ENCODE peak calls at places on chromosomes 11 and 22, in six cellular contexts. O is activated naive CD4-positive, alpha-beta T cell treated with Interleukin-2 at 50 U/mL for 16 hours; Y is IMR-90; Q is GM12892; S is NCI-H1105; I is CD8-positive, alpha-beta memory T cell. L is an unnamed sample.

GRCh38 chr11:121035169-121035755 is 11.4 kb downstream of the TBCEL start:
- DNase-seq in O (no peak), Y (no peak), Q (no peak), S (no peak), I (no peak), L (no peak)

GRCh38 chr11:26593686-26594085 is 21.6 kb upstream of the MUC15 start:
- DNase-seq in O (no peak), Y (no peak), Q (no peak), S (no peak), I (no peak), L (no peak)

GRCh38 chr11:73464347-73464746 is 88.1 kb downstream of the RELT start:
- DNase-seq in O (no peak), Y (peak), Q (no peak), S (no peak), I (no peak), L (peak)

GRCh38 chr11:25860677-25861445 is 471.1 kb upstream of the ANO3 start:
- DNase-seq in O (no peak), Y (peak), Q (no peak), S (no peak), I (no peak), L (no peak)

GRCh38 chr11:63530021-63530420 is 6.6 kb upstream of the PLAAT4 start:
- DNase-seq in O (no peak), Y (no peak), Q (no peak), S (no peak), I (no peak), L (no peak)

GRCh38 chr11:76579752-76580151 is 90.8 kb downstream of the LRRC32 start:
- DNase-seq in O (no peak), Y (no peak), Q (no peak), S (no peak), I (no peak), L (no peak)

GRCh38 chr11:201936-202335 is 5.3 kb downstream of the BET1L start:
- DNase-seq in O (peak), Y (no peak), Q (no peak), S (no peak), I (no peak), L (no peak)

GRCh38 chr11:67504023-67504949 is 877 bp downstream of the PITPNM1 start:
- DNase-seq in O (peak), Y (no peak), Q (no peak), S (peak), I (peak), L (peak)

GRCh38 chr11:76181371-76181770 is 24.9 kb downstream of the WNT11 start:
- DNase-seq in O (no peak), Y (no peak), Q (no peak), S (no peak), I (no peak), L (no peak)

GRCh38 chr11:7905961-7906429 is 25.1 kb downstream of the OR10A6 start:
- DNase-seq in O (no peak), Y (no peak), Q (no peak), S (no peak), I (no peak), L (peak)

GRCh38 chr11:3014314-3014938 is 22.3 kb upstream of the NAP1L4 start:
- DNase-seq in O (peak), Y (no peak), Q (no peak), S (no peak), I (peak), L (no peak)

GRCh38 chr11:66113132-66113856 is 43.2 kb downstream of the PACS1 start:
- DNase-seq in O (no peak), Y (peak), Q (no peak), S (no peak), I (no peak), L (peak)

GRCh38 chr22:19061471-19062138 is 60.6 kb downstream of the DGCR2 start:
- DNase-seq in O (no peak), Y (no peak), Q (no peak), S (no peak), I (no peak), L (no peak)

GRCh38 chr11:35045219-35045819 is 93.7 kb upstream of the CD44 start:
- DNase-seq in O (peak), Y (no peak), Q (no peak), S (no peak), I (peak), L (no peak)

GRCh38 chr22:20576445-20576816 is 69.0 kb downstream of the MED15 start:
- DNase-seq in O (no peak), Y (no peak), Q (no peak), S (no peak), I (peak), L (no peak)

GRCh38 chr11:9170450-9170849 is 79.1 kb upstream of the SCUBE2 start:
- DNase-seq in O (no peak), Y (peak), Q (no peak), S (no peak), I (no peak), L (peak)

GRCh38 chr22:50210378-50211139 is 9.7 kb downstream of the SELENOO start:
- DNase-seq in O (no peak), Y (no peak), Q (no peak), S (no peak), I (no peak), L (no peak)

GRCh38 chr11:67117667-67118058 is 1.4 kb upstream of the KDM2A start:
- DNase-seq in O (peak), Y (no peak), Q (no peak), S (peak), I (peak), L (no peak)

GRCh38 chr11:3109921-3110706 is 52.9 kb upstream of the CARS1 start:
- DNase-seq in O (peak), Y (no peak), Q (peak), S (peak), I (no peak), L (peak)

GRCh38 chr22:29352778-29353177 is 35.6 kb downstream of the AP1B1 start:
- DNase-seq in O (no peak), Y (no peak), Q (no peak), S (no peak), I (no peak), L (no peak)

GRCh38 chr11:128095459-128096096 is 491.8 kb downstream of the ETS1 start:
- DNase-seq in O (no peak), Y (peak), Q (no peak), S (no peak), I (no peak), L (peak)

GRCh38 chr11:96168623-96169022 is 174.4 kb downstream of the MAML2 start:
- DNase-seq in O (peak), Y (peak), Q (no peak), S (no peak), I (no peak), L (peak)

GRCh38 chr22:40473703-40474102 is 103.3 kb downstream of the SGSM3 start:
- DNase-seq in O (no peak), Y (no peak), Q (no peak), S (no peak), I (no peak), L (no peak)

GRCh38 chr11:128884703-128885338 is 6.3 kb upstream of the KCNJ5 start:
- DNase-seq in O (peak), Y (peak), Q (no peak), S (peak), I (peak), L (peak)

GRCh38 chr11:2816941-2817421 is 68.6 kb downstream of the CDKN1C start:
- DNase-seq in O (no peak), Y (peak), Q (no peak), S (no peak), I (no peak), L (peak)

GRCh38 chr22:27456696-27457503 is 344.7 kb downstream of the MN1 start:
- DNase-seq in O (no peak), Y (peak), Q (no peak), S (no peak), I (no peak), L (peak)

GRCh38 chr22:24460418-24461089 is 33.2 kb downstream of the ADORA2A start:
- DNase-seq in O (no peak), Y (peak), Q (no peak), S (no peak), I (no peak), L (no peak)

GRCh38 chr11:2988361-2988762 is 3.8 kb downstream of the NAP1L4 start:
- DNase-seq in O (peak), Y (no peak), Q (no peak), S (no peak), I (no peak), L (no peak)

GRCh38 chr22:27866136-27867091 is 52.6 kb downstream of the PITPNB start:
- DNase-seq in O (no peak), Y (peak), Q (no peak), S (no peak), I (no peak), L (peak)

GRCh38 chr11:199004-199581 is 6.2 kb downstream of the SCGB1C1 start:
- DNase-seq in O (no peak), Y (no peak), Q (no peak), S (no peak), I (no peak), L (no peak)

GRCh38 chr11:133174013-133174412 is 358.3 kb downstream of the OPCML start:
- DNase-seq in O (no peak), Y (no peak), Q (no peak), S (no peak), I (no peak), L (no peak)

L was measured in EH.